ENCODE peak calls at places on chromosomes 3 and 15, in nine cellular contexts. L, H, F, N, R, J, G, D and I are unnamed samples.

GRCh38 chr3:156161172-156161571 is 40.8 kb downstream of the KCNAB1 start:
- DNase-seq in L (peak; percentile 40), G (no peak), J (no peak), R (no peak), F (no peak), D (no peak), H (peak; percentile 18), N (no peak), I (peak; percentile 12)

GRCh38 chr15:72284781-72285180 is 12.4 kb upstream of the PARP6 start:
- DNase-seq in L (no peak), G (no peak), D (no peak), N (no peak), H (peak; percentile 27), J (no peak), R (no peak), F (no peak), I (no peak)

GRCh38 chr15:70050970-70051369 is 46.7 kb downstream of the TLE3 start:
- DNase-seq in L (no peak), R (no peak), D (no peak), F (no peak), J (no peak), H (no peak), N (no peak), G (peak; percentile 56), I (no peak)

GRCh38 chr3:33790091-33790490 is 8.3 kb upstream of the PDCD6IP start:
- DNase-seq in L (no peak), H (no peak), G (no peak), N (no peak), R (no peak), F (no peak), D (no peak), J (no peak), I (no peak)

GRCh38 chr3:151107701-151108100 is 22.2 kb downstream of the MED12L start:
- DNase-seq in R (no peak), G (no peak), N (no peak), D (no peak), L (no peak), F (no peak), H (no peak), J (no peak), I (no peak)

GRCh38 chr3:30628931-30629590 is 22.7 kb downstream of the TGFBR2 start:
- DNase-seq in N (no peak), D (peak; percentile 47), J (no peak), R (no peak), F (no peak), G (no peak), L (peak; percentile 32), H (peak; percentile 65), I (no peak)

GRCh38 chr3:141412936-141413354 is 44.6 kb downstream of the ZBTB38 start:
- DNase-seq in R (no peak), J (no peak), H (peak; percentile 84), G (no peak), L (peak; percentile 94), D (peak; percentile 91), F (no peak), N (peak; percentile 89), I (peak; percentile 60)

GRCh38 chr3:177210744-177211502 is 13.6 kb upstream of the TBL1XR1 start:
- DNase-seq in N (no peak), F (no peak), L (no peak), G (no peak), R (no peak), J (no peak), H (no peak), D (no peak), I (no peak)

GRCh38 chr3:137770066-137770805 is 6.1 kb downstream of the SOX14 start:
- DNase-seq in H (no peak), F (no peak), D (no peak), J (no peak), G (no peak), L (no peak), N (no peak), R (no peak), I (no peak)

GRCh38 chr3:179018808-179019207 is 52.8 kb downstream of the ZMAT3 start:
- DNase-seq in N (no peak), D (no peak), F (no peak), G (no peak), H (no peak), R (no peak), L (no peak), J (no peak), I (no peak)

GRCh38 chr15:48475600-48476395 is 144.6 kb downstream of the DUT start:
- DNase-seq in N (no peak), F (no peak), G (no peak), J (no peak), R (no peak), H (no peak), D (no peak), L (no peak), I (no peak)

GRCh38 chr3:15903164-15903563 is 105.4 kb upstream of the ANKRD28 start:
- DNase-seq in R (no peak), J (no peak), D (peak; percentile 78), L (peak; percentile 12), N (no peak), H (peak; percentile 36), G (no peak), F (no peak), I (no peak)

GRCh38 chr3:149435936-149436885 is 38.3 kb upstream of the TM4SF4 start:
- DNase-seq in D (no peak), F (no peak), R (no peak), G (no peak), N (no peak), L (no peak), J (peak; percentile 56), H (no peak), I (no peak)

GRCh38 chr3:124663690-124664089 is 66.6 kb upstream of the UMPS start:
- DNase-seq in L (peak; percentile 36), G (no peak), H (peak; percentile 39), R (no peak), F (no peak), J (peak; percentile 18), N (no peak), D (no peak), I (no peak)

GRCh38 chr3:192875971-192876565 is 41.6 kb downstream of the MB21D2 start:
- DNase-seq in L (no peak), G (no peak), R (no peak), J (no peak), D (no peak), N (no peak), H (peak; percentile 28), F (no peak), I (no peak)

GRCh38 chr3:178059124-178059523 is 477.1 kb upstream of the KCNMB2 start:
- DNase-seq in D (no peak), H (peak; percentile 63), R (no peak), G (no peak), N (no peak), L (peak; percentile 78), J (no peak), F (no peak), I (no peak)

GRCh38 chr3:182414586-182414985 is 378.7 kb upstream of the ATP11B start:
- DNase-seq in J (no peak), G (no peak), H (no peak), D (no peak), R (no peak), N (no peak), L (no peak), F (no peak), I (no peak)

GRCh38 chr3:146124141-146124801 is 36.7 kb downstream of the PLOD2 start:
- DNase-seq in L (no peak), G (no peak), H (peak; percentile 61), N (no peak), R (no peak), D (no peak), F (no peak), J (peak; percentile 26), I (no peak)

GRCh38 chr3:152218604-152219003 is 50.1 kb upstream of the MBNL1 start:
- DNase-seq in L (no peak), F (no peak), G (no peak), D (no peak), J (no peak), R (no peak), N (no peak), H (no peak), I (no peak)
- H3K4me3 ChIP-seq in L (no peak overlapping the region), F (no peak overlapping the region), G (no peak overlapping the region), D (no peak overlapping the region), J (no peak overlapping the region), R (no peak overlapping the region), N (no peak overlapping the region), H (no peak overlapping the region), I (no peak overlapping the region)

GRCh38 chr3:49675912-49676311 is 1.8 kb downstream of the APEH start:
- DNase-seq in J (no peak), G (no peak), D (no peak), R (no peak), F (no peak), H (no peak), N (no peak), L (no peak), I (no peak)

GRCh38 chr3:49671291-49672288 is 2.6 kb upstream of the APEH start:
- DNase-seq in F (peak; percentile 71), H (peak; percentile 71), G (peak; percentile 88), N (peak; percentile 77), R (peak; percentile 76), L (peak; percentile 60), D (peak; percentile 69), J (no peak), I (peak; percentile 32)

GRCh38 chr3:49673131-49673714 is 928 bp upstream of the APEH start:
- DNase-seq in L (no peak), D (peak; percentile 21), N (no peak), R (peak; percentile 73), F (no peak), H (peak; percentile 23), G (no peak), J (no peak), I (no peak)

GRCh38 chr3:49673715-49674490 is at the start of gene APEH:
- DNase-seq in G (peak; percentile 99), L (peak; percentile 97), N (peak; percentile 99), J (peak; percentile 96), R (peak; percentile 100), H (peak; percentile 98), D (peak; percentile 97), F (peak; percentile 96), I (peak; percentile 86)

GRCh38 chr3:49674491-49674983 is 386 bp downstream of the APEH start:
- DNase-seq in R (no peak), L (no peak), H (no peak), G (no peak), D (peak; percentile 29), N (no peak), F (no peak), J (no peak), I (no peak)
- TF ChIP-seq CTCF in R (no peak), L (no peak), H (no peak), G (no peak), D (no peak), N (no peak), F (no peak), J (no peak), I (no peak)

DNA sequence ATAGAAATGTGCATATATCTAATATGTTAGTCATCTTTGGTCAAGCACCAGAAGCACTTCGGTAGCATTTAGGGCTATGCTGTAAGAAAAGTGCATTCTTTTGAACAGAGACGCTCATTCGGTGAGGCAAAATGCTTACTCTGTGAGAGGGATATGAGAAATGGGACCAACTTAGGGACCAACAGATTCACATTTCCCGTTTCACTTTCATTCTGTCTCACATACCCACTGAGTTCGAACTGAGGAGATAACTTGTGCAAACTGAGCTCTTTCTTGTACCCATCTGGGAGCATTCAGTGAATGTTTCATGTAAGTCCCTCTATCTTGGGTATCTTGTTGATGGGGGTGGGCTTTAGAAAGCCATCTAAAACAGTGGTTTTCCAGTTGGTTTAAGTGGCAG is 135.3 kb downstream of the FEZF2 start:
- DNase-seq in L (no peak), D (no peak), G (no peak), H (no peak), N (no peak), R (no peak), F (no peak), J (no peak), I (no peak)
- H3K4me3 ChIP-seq in L (no peak overlapping the region), D (no peak overlapping the region), G (no peak overlapping the region), H (no peak overlapping the region), N (no peak overlapping the region), R (no peak overlapping the region), F (no peak overlapping the region), J (no peak overlapping the region), I (no peak overlapping the region)

GRCh38 chr3:171187706-171188290 is 161.3 kb upstream of the SLC2A2 start:
- DNase-seq in L (peak; percentile 62), D (peak; percentile 33), H (peak; percentile 69), N (no peak), R (no peak), F (no peak), G (no peak), J (peak; percentile 28), I (no peak)
- TF ChIP-seq CTCF in L (peak; percentile 78), D (peak; percentile 49), H (peak; percentile 77), N (peak; percentile 51), R (peak; percentile 17), F (peak; percentile 70), G (peak; percentile 58), J (peak; percentile 82), I (peak; percentile 74)